ENCODE peak calls at places on chromosomes 11 and 22, in six cellular contexts. A is HCT116, C is OCI-LY7, F is GM23338, M is hepatocyte, S is SK-N-SH. O is an unnamed sample.

GRCh38 chr11:57527056-57527631 is 3.4 kb downstream of the TIMM10 start:
- DNase-seq in A (peak; percentile 32), C (peak; percentile 75), F (peak; percentile 87), M (peak; percentile 87), S (peak; percentile 52), O (peak; percentile 60)

GRCh38 chr11:109236696-109237095 is 185.3 kb upstream of the C11orf87 start:
- DNase-seq in A (no peak), C (no peak), F (no peak), M (no peak), S (no peak), O (no peak)

GRCh38 chr11:12163181-12163841 is 52.9 kb downstream of the MICAL2 start:
- DNase-seq in A (no peak), C (no peak), F (no peak), M (peak; percentile 55), S (no peak), O (no peak)

GRCh38 chr11:1777737-1778136 is 14.0 kb upstream of the CTSD start:
- DNase-seq in A (no peak), C (no peak), F (no peak), M (no peak), S (no peak), O (no peak)

GRCh38 chr22:48222742-48223487 is 1460.5 kb downstream of the TBC1D22A start:
- DNase-seq in A (no peak), C (no peak), F (no peak), M (no peak), S (no peak), O (no peak)

GRCh38 chr11:93196816-93197382 is 892 bp downstream of the SLC36A4 start:
- DNase-seq in A (peak; percentile 8), C (peak; percentile 8), F (peak; percentile 57), M (peak; percentile 13), S (peak; percentile 7), O (no peak)

GRCh38 chr11:97247601-97248000 is 857.8 kb downstream of the JRKL start:
- DNase-seq in A (no peak), C (no peak), F (no peak), M (no peak), S (no peak), O (no peak)

GRCh38 chr11:46293616-46294015 is 16.2 kb downstream of the CREB3L1 start:
- DNase-seq in A (no peak), C (no peak), F (no peak), M (peak; percentile 34), S (no peak), O (no peak)

GRCh38 chr11:34165786-34166557 is 60.5 kb downstream of the NAT10 start:
- DNase-seq in A (no peak), C (no peak), F (peak; percentile 30), M (no peak), S (peak; percentile 62), O (no peak)

GRCh38 chr11:132638421-132638820 is 893.9 kb downstream of the OPCML start:
- DNase-seq in A (no peak), C (no peak), F (no peak), M (no peak), S (no peak), O (no peak)

GRCh38 chr22:43697894-43698293 is 114.2 kb downstream of the EFCAB6 start:
- DNase-seq in A (no peak), C (no peak), F (no peak), M (no peak), S (no peak), O (peak; percentile 40)

GRCh38 chr11:109267293-109268095 is 154.5 kb upstream of the C11orf87 start:
- DNase-seq in A (no peak), C (no peak), F (no peak), M (no peak), S (no peak), O (no peak)

GRCh38 chr11:2097998-2098690 is 41.0 kb downstream of the IGF2 start:
- DNase-seq in A (no peak), C (no peak), F (no peak), M (no peak), S (no peak), O (no peak)

GRCh38 chr11:106986261-106986660 is 32.0 kb downstream of the GUCY1A2 start:
- DNase-seq in A (no peak), C (no peak), F (no peak), M (peak; percentile 20), S (no peak), O (no peak)

GRCh38 chr11:100716848-100717247 is 29.8 kb downstream of the ARHGAP42 start:
- DNase-seq in A (no peak), C (no peak), F (no peak), M (no peak), S (no peak), O (no peak)

GRCh38 chr11:21552910-21553309 is 640.0 kb upstream of the ANO5 start:
- DNase-seq in A (no peak), C (no peak), F (no peak), M (peak; percentile 12), S (no peak), O (no peak)

GRCh38 chr22:47091921-47092700 is 329.7 kb downstream of the TBC1D22A start:
- DNase-seq in A (no peak), C (no peak), F (no peak), M (no peak), S (no peak), O (no peak)

GRCh38 chr22:17944205-17944725 is 80.1 kb downstream of the MICAL3 start:
- DNase-seq in A (no peak), C (no peak), F (no peak), M (no peak), S (peak; percentile 55), O (no peak)

GRCh38 chr11:35239476-35240075 is 100.6 kb downstream of the CD44 start:
- DNase-seq in A (no peak), C (no peak), F (no peak), M (no peak), S (no peak), O (no peak)

GRCh38 chr11:69642549-69642912 is 1.6 kb downstream of the CCND1 start:
- DNase-seq in A (no peak), C (no peak), F (peak; percentile 27), M (peak; percentile 55), S (peak; percentile 57), O (peak; percentile 32)

GRCh38 chr11:45754261-45754709 is 50.7 kb upstream of the SLC35C1 start:
- DNase-seq in A (no peak), C (no peak), F (peak; percentile 11), M (peak; percentile 67), S (peak; percentile 39), O (no peak)

GRCh38 chr11:112321521-112322172 is 61.0 kb upstream of the PLET1 start:
- DNase-seq in A (peak; percentile 57), C (no peak), F (peak; percentile 60), M (peak; percentile 83), S (no peak), O (peak; percentile 30)

GRCh38 chr11:2862395-2862949 is 23.1 kb downstream of the CDKN1C start:
- DNase-seq in A (no peak), C (no peak), F (peak; percentile 89), M (no peak), S (no peak), O (no peak)

GRCh38 chr11:76368497-76368896 is 12.4 kb downstream of the THAP12 start:
- DNase-seq in A (no peak), C (no peak), F (no peak), M (no peak), S (no peak), O (no peak)

GRCh38 chr11:115199501-115199900 is 304.7 kb downstream of the CADM1 start:
- DNase-seq in A (no peak), C (no peak), F (no peak), M (no peak), S (no peak), O (no peak)

GRCh38 chr11:68946416-68947090 is 34.2 kb downstream of the MRGPRD start:
- DNase-seq in A (no peak), C (no peak), F (no peak), M (peak; percentile 50), S (peak; percentile 26), O (no peak)

GRCh38 chr11:17639091-17639490 is 80.3 kb upstream of the MYOD1 start:
- DNase-seq in A (no peak), C (no peak), F (no peak), M (no peak), S (peak; percentile 4), O (no peak)

GRCh38 chr11:43868852-43869567 is 11.6 kb upstream of the ALKBH3 start:
- DNase-seq in A (no peak), C (no peak), F (no peak), M (peak; percentile 38), S (no peak), O (peak; percentile 76)
- TF ChIP-seq EZH2phosphoT487 in A (no peak), C (no peak), F (no peak), M (no peak), S (no peak), O (no peak)

GRCh38 chr11:66013762-66014100 is 1.9 kb downstream of the CST6 start:
- DNase-seq in A (no peak), C (no peak), F (no peak), M (no peak), S (no peak), O (no peak)

GRCh38 chr11:66015094-66015881 is 3.5 kb downstream of the CST6 start:
- DNase-seq in A (peak; percentile 56), C (no peak), F (no peak), M (no peak), S (no peak), O (no peak)

GRCh38 chr11:66017354-66017753 is 5.5 kb downstream of the CST6 start:
- DNase-seq in A (no peak), C (no peak), F (no peak), M (no peak), S (no peak), O (no peak)

GRCh38 chr11:66016793-66017177 is 5.0 kb downstream of the CST6 start:
- DNase-seq in A (no peak), C (no peak), F (no peak), M (no peak), S (no peak), O (no peak)

GRCh38 chr11:66015936-66016792 is 4.4 kb downstream of the CST6 start:
- DNase-seq in A (no peak), C (no peak), F (no peak), M (no peak), S (no peak), O (no peak)
- H3K4me2 ChIP-seq in A (peak overlapping the region; percentile 67), C (no peak overlapping the region), F (no peak overlapping the region), M (no peak overlapping the region), S (peak overlapping the region; percentile 74), O (no peak overlapping the region)

GRCh38 chr11:78000193-78000592 is 5.7 kb upstream of the INTS4 start:
- DNase-seq in A (peak; percentile 68), C (peak; percentile 83), F (peak; percentile 92), M (peak; percentile 78), S (peak; percentile 67), O (peak; percentile 63)
- TF ChIP-seq EZH2phosphoT487 in A (no peak), C (no peak), F (no peak), M (no peak), S (no peak), O (no peak)

DNA sequence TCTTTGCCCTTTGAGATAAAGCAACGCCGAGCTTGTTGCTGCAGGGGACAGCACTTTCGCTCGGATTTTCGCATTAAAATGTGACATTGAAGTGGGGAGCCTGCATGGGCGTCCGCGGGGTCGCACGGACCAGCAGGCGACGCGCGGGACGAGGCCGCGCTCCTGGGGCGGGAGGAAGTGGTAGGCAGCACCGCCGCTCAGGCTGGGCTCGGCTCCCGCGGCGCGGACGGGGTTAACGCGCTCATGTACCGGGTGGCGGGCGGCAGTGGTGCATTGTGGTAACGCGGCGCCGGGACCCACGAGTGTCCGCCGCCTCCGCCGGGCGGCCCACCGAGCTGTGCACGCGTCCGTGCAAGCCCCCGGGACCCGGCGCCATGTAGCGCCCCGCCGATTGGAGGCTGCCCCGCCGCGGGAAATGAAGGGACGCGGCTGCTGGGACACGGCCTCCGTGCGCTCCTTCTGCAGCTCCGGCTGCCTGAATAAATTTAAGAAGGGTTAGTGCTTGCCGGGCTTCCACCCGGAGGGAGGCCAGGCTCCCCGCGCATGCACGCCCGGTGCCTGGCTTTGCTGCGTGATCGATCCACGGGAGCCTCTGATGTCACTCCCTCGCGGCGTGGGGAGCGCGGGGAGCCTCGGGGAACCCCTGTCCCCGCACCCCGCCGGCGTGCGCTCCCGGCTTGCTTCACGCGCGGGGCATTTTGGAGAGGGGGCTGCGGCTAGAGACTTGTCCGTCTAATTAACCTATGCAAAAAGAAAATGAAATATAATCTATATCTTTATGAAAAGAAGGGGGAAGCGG is 127.7 kb downstream of the OSBP2 start:
- DNase-seq in A (no peak), C (no peak), F (peak; percentile 57), M (peak; percentile 29), S (peak; percentile 87), O (no peak)
- H3K4me2 ChIP-seq in A (no peak overlapping the region), C (no peak overlapping the region), F (peak overlapping the region; percentile 90), M (peak overlapping the region; percentile 95), S (peak overlapping the region; percentile 81), O (no peak overlapping the region)